ENCODE peak calls at places on chromosomes 7 and 10, in five cellular contexts. U is neural crest cell, N is RWPE1, A is adrenal gland, W is mesothelial cell of epicardium. G is an unnamed sample.

GRCh38 chr10:329361-330099 is 194.3 kb downstream of the ZMYND11 start:
- DNase-seq in U (no peak), N (peak), A (peak), W (no peak), G (no peak)

GRCh38 chr10:28445511-28445910 is 87.4 kb upstream of the WAC start:
- DNase-seq in U (no peak), N (no peak), A (no peak), W (no peak), G (no peak)

GRCh38 chr7:138092486-138093028 is 16.3 kb downstream of the AKR1D1 start:
- DNase-seq in U (no peak), N (no peak), A (no peak), W (no peak), G (no peak)

GRCh38 chr7:25839084-25839769 is 312.8 kb upstream of the NFE2L3 start:
- DNase-seq in U (no peak), N (peak), A (no peak), W (no peak), G (no peak)

GRCh38 chr10:44197646-44198045 is 187.3 kb downstream of the CXCL12 start:
- DNase-seq in U (no peak), N (no peak), A (no peak), W (no peak), G (no peak)

GRCh38 chr10:13219685-13220670 is 14.2 kb downstream of the UCMA start:
- DNase-seq in U (no peak), N (peak), A (no peak), W (no peak), G (peak)

GRCh38 chr10:94174838-94175237 is 181.1 kb downstream of the PLCE1 start:
- DNase-seq in U (no peak), N (no peak), A (no peak), W (no peak), G (no peak)

GRCh38 chr7:116142850-116143249 is 67.5 kb upstream of the TES start:
- DNase-seq in U (no peak), N (no peak), A (no peak), W (no peak), G (no peak)

GRCh38 chr10:92594194-92594593 is 1.3 kb downstream of the KIF11 start:
- DNase-seq in U (no peak), N (no peak), A (no peak), W (no peak), G (no peak)

GRCh38 chr10:34824870-34825269 is 9.8 kb upstream of the PARD3 start:
- DNase-seq in U (no peak), N (no peak), A (no peak), W (no peak), G (no peak)

GRCh38 chr10:130631139-130631864 is 495.1 kb downstream of the GLRX3 start:
- DNase-seq in U (no peak), N (no peak), A (peak), W (no peak), G (no peak)

GRCh38 chr7:116089293-116089692 is 58.7 kb upstream of the TFEC start:
- DNase-seq in U (no peak), N (no peak), A (no peak), W (no peak), G (no peak)

GRCh38 chr7:44646921-44647636 is 40.7 kb downstream of the OGDH start:
- DNase-seq in U (no peak), N (no peak), A (no peak), W (no peak), G (no peak)

GRCh38 chr10:8919291-8919690 is 864.8 kb downstream of the GATA3 start:
- DNase-seq in U (no peak), N (no peak), A (no peak), W (no peak), G (no peak)

GRCh38 chr7:144822223-144822622 is 13.6 kb downstream of the TPK1 start:
- DNase-seq in U (no peak), N (no peak), A (no peak), W (no peak), G (no peak)

GRCh38 chr7:121011401-121011800 is 22.9 kb downstream of the CPED1 start:
- DNase-seq in U (no peak), N (no peak), A (no peak), W (no peak), G (no peak)

GRCh38 chr10:102334106-102334505 is 61.4 kb upstream of the NFKB2 start:
- DNase-seq in U (no peak), N (no peak), A (no peak), W (no peak), G (no peak)

GRCh38 chr10:104895541-104895940 is 254.5 kb downstream of the SORCS3 start:
- DNase-seq in U (no peak), N (no peak), A (no peak), W (no peak), G (no peak)

GRCh38 chr7:7136423-7136822 is 45.9 kb upstream of the C1GALT1 start:
- DNase-seq in U (no peak), N (no peak), A (no peak), W (no peak), G (no peak)

GRCh38 chr10:132158122-132158741 is 28.5 kb upstream of the DPYSL4 start:
- DNase-seq in U (no peak), N (no peak), A (no peak), W (no peak), G (peak)

GRCh38 chr10:26214538-26215461 is 1.8 kb upstream of the GAD2 start:
- DNase-seq in U (peak), N (no peak), A (no peak), W (no peak), G (peak)

GRCh38 chr10:17109475-17110207 is 20.0 kb downstream of the CUBN start:
- DNase-seq in U (no peak), N (peak), A (no peak), W (no peak), G (no peak)

GRCh38 chr10:110273474-110273873 is 31.2 kb downstream of the SMNDC1 start:
- DNase-seq in U (no peak), N (peak), A (peak), W (no peak), G (peak)

GRCh38 chr10:96835826-96836365 is 3.8 kb downstream of the LCOR start:
- DNase-seq in U (no peak), N (no peak), A (no peak), W (no peak), G (no peak)

GRCh38 chr10:132192991-132193670 is 6.4 kb downstream of the DPYSL4 start:
- DNase-seq in U (no peak), N (no peak), A (peak), W (no peak), G (no peak)

GRCh38 chr10:44908071-44908709 is 2.9 kb upstream of the TMEM72 start:
- DNase-seq in U (no peak), N (no peak), A (no peak), W (peak), G (no peak)

GRCh38 chr10:26341701-26342100 is 96.4 kb upstream of the APBB1IP start:
- DNase-seq in U (no peak), N (no peak), A (no peak), W (no peak), G (no peak)

GRCh38 chr7:97770845-97771244 is 39.0 kb downstream of the TAC1 start:
- DNase-seq in U (no peak), N (no peak), A (no peak), W (no peak), G (no peak)

GRCh38 chr7:41576176-41576575 is 126.7 kb downstream of the INHBA start:
- DNase-seq in U (no peak), N (no peak), A (peak), W (no peak), G (no peak)

GRCh38 chr10:101285519-101286070 is 56.3 kb upstream of the LBX1 start:
- DNase-seq in U (no peak), N (no peak), A (no peak), W (no peak), G (no peak)

GRCh38 chr7:103593691-103594090 is 147.7 kb upstream of the SLC26A5 start:
- DNase-seq in U (no peak), N (no peak), A (no peak), W (no peak), G (no peak)

GRCh38 chr7:22442187-22442886 is 57.7 kb downstream of the STEAP1B start:
- DNase-seq in U (no peak), N (no peak), A (no peak), W (no peak), G (no peak)

GRCh38 chr7:93160410-93160809 is 12.2 kb upstream of the SAMD9L start:
- DNase-seq in U (no peak), N (no peak), A (no peak), W (no peak), G (no peak)

GRCh38 chr10:100506596-100507356 is 12.9 kb downstream of the SEC31B start:
- DNase-seq in U (no peak), N (peak), A (no peak), W (no peak), G (no peak)

GRCh38 chr7:102203218-102203617 is 83.5 kb upstream of the SH2B2 start:
- DNase-seq in U (no peak), N (no peak), A (no peak), W (no peak), G (no peak)

GRCh38 chr7:149494738-149495368 is 2.8 kb downstream of the ZNF746 start:
- DNase-seq in U (no peak), N (no peak), A (no peak), W (no peak), G (no peak)

GRCh38 chr7:149490083-149490482 is 7.5 kb downstream of the ZNF746 start:
- DNase-seq in U (no peak), N (no peak), A (no peak), W (no peak), G (no peak)

GRCh38 chr7:149493366-149493765 is 4.2 kb downstream of the ZNF746 start:
- DNase-seq in U (no peak), N (no peak), A (no peak), W (no peak), G (no peak)

DNA sequence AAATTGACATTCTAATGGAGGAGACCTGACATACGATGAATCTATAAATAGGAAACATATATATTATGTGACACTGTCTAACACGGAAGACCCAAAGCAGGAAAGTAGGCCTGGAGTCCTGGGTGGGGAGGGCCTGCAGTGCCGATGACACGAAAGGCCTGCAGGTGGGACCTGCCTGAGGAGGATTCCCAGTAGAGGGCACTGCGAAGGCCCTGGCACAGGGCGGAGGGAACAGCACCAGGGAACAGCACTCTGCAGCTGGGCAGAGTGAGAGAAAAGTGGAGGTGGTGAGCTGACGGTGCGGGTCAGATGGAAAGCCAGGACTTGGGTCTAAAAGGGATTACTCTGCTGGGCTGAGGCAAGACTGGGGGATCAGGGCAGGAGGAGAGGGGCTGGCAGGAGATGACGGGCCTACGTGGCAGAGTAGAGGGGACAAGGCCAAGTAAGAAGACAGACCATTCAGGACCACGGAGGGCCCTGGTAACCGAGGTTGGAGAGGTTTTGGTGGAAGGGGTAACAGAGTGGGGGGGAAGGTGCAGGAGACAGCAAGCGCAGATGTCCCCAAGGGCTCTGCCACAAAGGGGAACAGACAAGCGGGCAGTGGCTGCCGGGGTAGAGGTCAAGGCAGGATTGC is 8.1 kb downstream of the ZNF746 start:
- DNase-seq in U (no peak), N (no peak), A (no peak), W (no peak), G (no peak)
- TF ChIP-seq CTCF in U (no peak), N (peak), A (no peak), W (no peak), G (no peak)

GRCh38 chr10:124420254-124420653 is 1.5 kb upstream of the OAT start:
- DNase-seq in U (no peak), N (no peak), A (no peak), W (no peak), G (no peak)

GRCh38 chr10:124417846-124418725 is 637 bp downstream of the OAT start:
- DNase-seq in U (peak), N (peak), A (peak), W (peak), G (peak)

GRCh38 chr10:124419635-124420034 is 912 bp upstream of the OAT start:
- DNase-seq in U (no peak), N (no peak), A (no peak), W (no peak), G (no peak)

GRCh38 chr10:124416733-124417132 is 2.0 kb downstream of the OAT start:
- DNase-seq in U (no peak), N (no peak), A (no peak), W (no peak), G (no peak)

DNA sequence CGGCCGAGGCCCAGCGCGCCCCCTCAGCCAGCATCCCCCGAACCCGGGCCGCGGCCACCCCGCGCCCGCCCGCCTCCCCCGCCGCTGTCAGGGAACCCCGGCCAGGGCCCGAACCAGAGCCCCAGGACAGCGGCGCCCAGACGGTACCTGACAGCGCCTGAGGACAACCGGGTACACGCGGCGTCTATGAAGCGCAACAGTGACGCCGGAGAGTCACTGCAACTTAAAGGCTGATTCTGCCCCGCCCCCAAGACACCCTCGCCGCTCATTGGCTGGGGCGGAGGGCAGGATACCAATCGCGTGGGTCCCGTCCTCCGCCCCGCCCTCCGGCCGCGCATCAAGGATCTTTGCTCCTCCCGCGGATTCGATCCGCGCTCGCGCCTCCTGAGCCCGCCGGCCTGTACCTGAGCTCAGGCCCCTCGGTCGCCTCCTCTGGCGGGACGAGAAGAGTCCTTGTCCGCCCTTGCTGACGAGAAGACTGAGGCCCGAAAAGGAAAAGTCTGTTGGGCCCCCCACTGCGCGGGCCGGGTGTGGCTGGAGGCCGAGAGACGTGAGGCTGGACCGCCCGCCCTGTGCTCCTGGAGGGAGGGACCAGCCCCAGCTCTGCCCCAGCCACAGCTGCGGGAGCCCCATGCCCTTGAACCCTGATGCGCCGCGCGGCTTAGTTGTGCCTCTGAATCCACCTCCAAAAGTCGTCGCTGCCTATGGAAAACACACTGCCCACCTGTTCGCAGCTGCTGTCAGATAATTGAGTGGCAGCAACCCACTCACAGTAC is at the start of gene OAT:
- DNase-seq in U (peak), N (peak), A (peak), W (peak), G (peak)
- TF ChIP-seq CTCF in U (peak), N (peak), A (no peak), W (no peak), G (no peak)

DNA sequence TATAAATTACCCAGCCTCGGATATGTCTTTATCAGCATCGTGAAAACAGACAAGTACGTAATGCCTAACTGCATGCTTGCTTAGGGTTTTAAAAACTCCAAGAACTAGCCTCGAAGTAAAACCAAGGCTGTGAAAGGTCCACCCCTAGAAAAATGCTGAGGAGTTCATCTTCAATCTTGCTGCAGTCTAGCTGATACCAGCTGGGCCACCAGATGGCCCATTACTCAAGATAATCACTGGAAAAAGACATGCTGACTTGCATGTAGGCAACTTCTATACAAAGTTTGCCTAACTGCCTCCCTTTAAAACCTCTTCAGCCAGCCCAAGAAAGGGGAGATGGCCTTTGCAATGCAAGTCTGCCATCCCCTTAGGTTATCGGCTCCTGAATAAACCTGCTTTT is 614.1 kb downstream of the GALNT17 start:
- DNase-seq in U (no peak), N (no peak), A (no peak), W (no peak), G (no peak)
- TF ChIP-seq CTCF in U (no peak), N (no peak), A (no peak), W (no peak), G (no peak)

GRCh38 chr10:6114299-6114698 is 25.5 kb downstream of the RBM17 start:
- DNase-seq in U (no peak), N (no peak), A (no peak), W (no peak), G (no peak)

GRCh38 chr10:6115411-6115800 is 26.6 kb downstream of the RBM17 start:
- DNase-seq in U (no peak), N (no peak), A (no peak), W (no peak), G (no peak)

GRCh38 chr10:6116806-6117205 is 28.0 kb downstream of the RBM17 start:
- DNase-seq in U (no peak), N (no peak), A (no peak), W (no peak), G (no peak)

GRCh38 chr10:6115824-6116350 is 27.1 kb downstream of the RBM17 start:
- DNase-seq in U (no peak), N (no peak), A (no peak), W (no peak), G (no peak)

DNA sequence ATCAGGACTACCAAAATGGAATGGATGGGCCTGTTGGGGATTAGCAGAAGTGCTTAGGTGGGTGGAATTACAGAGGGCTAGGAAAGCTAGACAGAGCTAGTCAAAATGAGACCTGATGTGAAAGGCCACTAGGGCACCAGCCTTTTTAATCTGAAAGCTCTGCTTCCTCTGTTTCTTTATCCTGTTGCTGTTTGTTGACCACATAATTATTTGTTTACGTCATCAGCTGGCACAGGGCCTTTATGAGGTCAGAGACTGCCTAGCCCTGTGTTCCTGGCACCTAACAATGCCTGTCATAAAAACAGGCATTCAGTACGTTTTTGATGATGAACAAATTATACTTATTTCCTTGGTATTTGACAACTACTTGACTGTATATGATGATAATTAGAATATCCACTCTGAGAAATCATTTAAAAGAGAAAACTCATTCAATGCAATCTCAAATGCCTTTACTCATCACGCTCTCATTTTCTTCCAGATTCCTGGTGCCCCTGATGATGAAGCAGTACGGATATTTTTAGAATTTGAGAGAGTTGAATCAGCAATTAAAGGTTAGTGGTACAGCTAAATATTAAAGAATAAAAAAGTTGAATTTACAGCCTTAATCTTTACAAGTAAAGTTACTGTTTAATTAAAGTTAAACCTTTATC is 26.1 kb downstream of the RBM17 start:
- DNase-seq in U (no peak), N (peak), A (peak), W (no peak), G (no peak)
- TF ChIP-seq CTCF in U (no peak), N (no peak), A (peak), W (no peak), G (no peak)

GRCh38 chr7:27329917-27330316 is 87.3 kb downstream of the EVX1 start:
- DNase-seq in U (no peak), N (peak), A (no peak), W (no peak), G (no peak)
- TF ChIP-seq CTCF in U (peak), N (peak), A (no peak), W (no peak), G (no peak)

G was measured in GM13976.